ENCODE peak calls at places on chromosome 6, in five cellular contexts. W, K, L, O and E are unnamed samples.

GRCh38 chr6:7910298-7910653 is 312 bp downstream of the TXNDC5 start:
- DNase-seq in W (no peak), K (no peak), L (no peak), O (peak; percentile 61), E (no peak)

GRCh38 chr6:108798672-108799355 is 49.4 kb upstream of the ARMC2 start:
- DNase-seq in W (peak; percentile 68), K (no peak), L (no peak), O (peak; percentile 19), E (no peak)

GRCh38 chr6:127146935-127147334 is 28.5 kb downstream of the RSPO3 start:
- DNase-seq in W (no peak), K (no peak), L (peak; percentile 96), O (no peak), E (no peak)

GRCh38 chr6:193773-194310 is 98.4 kb upstream of the DUSP22 start:
- DNase-seq in W (no peak), K (no peak), L (no peak), O (no peak), E (no peak)

GRCh38 chr6:22418714-22419113 is 121.9 kb upstream of the PRL start:
- DNase-seq in W (no peak), K (no peak), L (no peak), O (no peak), E (no peak)

GRCh38 chr6:133701633-133702331 is 187.1 kb upstream of the TCF21 start:
- DNase-seq in W (no peak), K (no peak), L (no peak), O (no peak), E (no peak)

GRCh38 chr6:74480561-74480960 is 725.3 kb downstream of the COL12A1 start:
- DNase-seq in W (no peak), K (no peak), L (peak; percentile 56), O (no peak), E (no peak)

GRCh38 chr6:158002951-158003853 is 21.5 kb downstream of the SYNJ2 start:
- DNase-seq in W (peak; percentile 83), K (no peak), L (peak; percentile 91), O (no peak), E (no peak)

GRCh38 chr6:107862383-107862782 is 38.3 kb upstream of the SCML4 start:
- DNase-seq in W (no peak), K (no peak), L (no peak), O (no peak), E (no peak)

GRCh38 chr6:34288581-34288980 is 39.8 kb upstream of the SMIM29 start:
- DNase-seq in W (no peak), K (no peak), L (no peak), O (no peak), E (no peak)

GRCh38 chr6:132483779-132484679 is 28.9 kb downstream of the STX7 start:
- DNase-seq in W (no peak), K (peak; percentile 55), L (peak; percentile 64), O (peak; percentile 58), E (peak; percentile 38)

GRCh38 chr6:134593887-134594286 is 276.0 kb upstream of the SGK1 start:
- DNase-seq in W (no peak), K (no peak), L (no peak), O (no peak), E (no peak)

GRCh38 chr6:322205-322930 is 30.1 kb downstream of the DUSP22 start:
- DNase-seq in W (peak; percentile 33), K (no peak), L (no peak), O (no peak), E (no peak)

GRCh38 chr6:90121982-90122381 is 174.7 kb downstream of the BACH2 start:
- DNase-seq in W (peak; percentile 62), K (no peak), L (no peak), O (no peak), E (no peak)

GRCh38 chr6:56856036-56856580 is 98.8 kb upstream of the BEND6 start:
- DNase-seq in W (no peak), K (no peak), L (no peak), O (no peak), E (no peak)

GRCh38 chr6:151783692-151784091 is 23.8 kb upstream of the ESR1 start:
- DNase-seq in W (no peak), K (no peak), L (no peak), O (no peak), E (no peak)

GRCh38 chr6:144478487-144478886 is 193.4 kb downstream of the UTRN start:
- DNase-seq in W (no peak), K (no peak), L (no peak), O (no peak), E (peak; percentile 31)

GRCh38 chr6:39330476-39330875 is 8.0 kb upstream of the KCNK16 start:
- DNase-seq in W (peak; percentile 75), K (no peak), L (no peak), O (no peak), E (peak; percentile 14)

GRCh38 chr6:70474751-70475150 is 61.4 kb downstream of the FAM135A start:
- DNase-seq in W (no peak), K (no peak), L (peak; percentile 74), O (no peak), E (no peak)

GRCh38 chr6:84220809-84221409 is 6.5 kb downstream of the CEP162 start:
- DNase-seq in W (no peak), K (no peak), L (peak; percentile 37), O (peak; percentile 8), E (peak; percentile 3)

GRCh38 chr6:28774292-28775051 is 149.3 kb downstream of the TRIM27 start:
- DNase-seq in W (no peak), K (no peak), L (no peak), O (no peak), E (no peak)

GRCh38 chr6:135521431-135521830 is 23.9 kb upstream of the AHI1 start:
- DNase-seq in W (no peak), K (no peak), L (peak; percentile 5), O (no peak), E (no peak)

GRCh38 chr6:70371454-70372105 is 41.7 kb upstream of the FAM135A start:
- DNase-seq in W (no peak), K (peak; percentile 79), L (peak; percentile 74), O (peak; percentile 24), E (peak; percentile 83)

GRCh38 chr6:110322151-110323003 is 35.8 kb downstream of the METTL24 start:
- DNase-seq in W (no peak), K (no peak), L (no peak), O (no peak), E (no peak)

GRCh38 chr6:118097576-118097975 is 190.5 kb downstream of the SLC35F1 start:
- DNase-seq in W (no peak), K (no peak), L (no peak), O (no peak), E (no peak)

GRCh38 chr6:11323666-11324452 is 91.4 kb upstream of the NEDD9 start:
- DNase-seq in W (peak; percentile 73), K (no peak), L (no peak), O (no peak), E (no peak)

GRCh38 chr6:34276881-34277762 is 28.3 kb upstream of the SMIM29 start:
- DNase-seq in W (no peak), K (no peak), L (no peak), O (no peak), E (no peak)

GRCh38 chr6:82251942-82252341 is 4.4 kb upstream of the IBTK start:
- DNase-seq in W (no peak), K (peak; percentile 50), L (peak; percentile 49), O (no peak), E (no peak)

GRCh38 chr6:161152904-161153662 is 120.8 kb downstream of the AGPAT4 start:
- DNase-seq in W (no peak), K (no peak), L (no peak), O (no peak), E (no peak)

GRCh38 chr6:25122001-25122400 is 157.2 kb upstream of the CARMIL1 start:
- DNase-seq in W (peak; percentile 69), K (no peak), L (peak; percentile 52), O (peak; percentile 25), E (no peak)

GRCh38 chr6:35691027-35691824 is 2.5 kb upstream of the FKBP5 start:
- DNase-seq in W (peak; percentile 92), K (no peak), L (peak; percentile 90), O (no peak), E (no peak)

GRCh38 chr6:113632220-113632864 is 224.8 kb upstream of the MARCKS start:
- DNase-seq in W (peak; percentile 71), K (no peak), L (peak; percentile 95), O (no peak), E (no peak)

GRCh38 chr6:42269553-42269952 is 51.9 kb upstream of the MRPS10 start:
- DNase-seq in W (no peak), K (no peak), L (no peak), O (no peak), E (no peak)

GRCh38 chr6:37809144-37809543 is 10.4 kb upstream of the ZFAND3 start:
- DNase-seq in W (no peak), K (no peak), L (peak; percentile 71), O (no peak), E (no peak)

GRCh38 chr6:159271257-159271656 is 102.1 kb downstream of the FNDC1 start:
- DNase-seq in W (no peak), K (no peak), L (no peak), O (no peak), E (no peak)

GRCh38 chr6:165662671-165663282 is at the start of gene PDE10A:
- DNase-seq in W (peak; percentile 55), K (no peak), L (peak; percentile 24), O (no peak), E (no peak)

GRCh38 chr6:52059821-52060220 is 27.6 kb downstream of the PKHD1 start:
- DNase-seq in W (no peak), K (no peak), L (no peak), O (no peak), E (no peak)

GRCh38 chr6:125511809-125512341 is 210.1 kb upstream of the HDDC2 start:
- DNase-seq in W (no peak), K (peak; percentile 55), L (peak; percentile 18), O (no peak), E (no peak)

GRCh38 chr6:43246301-43247114 is 3.2 kb downstream of the TTBK1 start:
- DNase-seq in W (peak; percentile 80), K (peak; percentile 91), L (no peak), O (peak; percentile 47), E (peak; percentile 85)